ENCODE peak calls at places on chromosome 19, in five cellular contexts. Y, F, X, P and J are unnamed samples. For H3K36me3, the result is how much of the 10 kb centered on the place peaks cover.

GRCh38 chr19:17117250-17117789 is 41.7 kb downstream of the MYO9B start:
- DNase-seq in P (no peak), Y (no peak), F (no peak), X (no peak), J (no peak)

GRCh38 chr19:5623397-5624153 is 692 bp downstream of the SAFB start:
- DNase-seq in P (no peak), X (peak), Y (no peak), F (no peak), J (no peak)

GRCh38 chr19:55257461-55258411 is 1.1 kb downstream of the PPP6R1 start:
- DNase-seq in F (no peak), P (peak), X (peak), Y (peak), J (no peak)

GRCh38 chr19:55467236-55468053 is 2.9 kb upstream of the C19orf85 start:
- DNase-seq in Y (peak), X (peak), F (peak), P (peak), J (peak)

GRCh38 chr19:1665565-1666047 is 13.2 kb upstream of the TCF3 start:
- DNase-seq in P (no peak), X (no peak), Y (no peak), F (no peak), J (no peak)

GRCh38 chr19:39297931-39298634 is 1.9 kb downstream of the IFNL1 start:
- DNase-seq in X (no peak), P (no peak), Y (no peak), F (peak), J (peak)

GRCh38 chr19:1650627-1651009 is 1.8 kb downstream of the TCF3 start:
- DNase-seq in X (peak), P (no peak), F (no peak), Y (peak), J (no peak)

GRCh38 chr19:1205114-1206062 is at the start of gene STK11:
- DNase-seq in X (peak), Y (peak), F (peak), P (peak), J (peak)

GRCh38 chr19:28526042-28526441 is 686.9 kb downstream of the UQCRFS1 start:
- DNase-seq in X (no peak), Y (no peak), P (no peak), F (no peak), J (no peak)

GRCh38 chr19:5057860-5058259 is 88.9 kb downstream of the KDM4B start:
- DNase-seq in X (peak), F (no peak), Y (no peak), P (no peak), J (peak)

GRCh38 chr19:1875646-1876493 is 9.4 kb downstream of the ABHD17A start:
- DNase-seq in Y (peak), X (peak), F (peak), P (peak), J (peak)

GRCh38 chr19:3463959-3464796 is 16.1 kb downstream of the SMIM24 start:
- DNase-seq in P (no peak), Y (no peak), F (peak), X (no peak), J (no peak)

GRCh38 chr19:1001538-1002166 is 1.4 kb downstream of the GRIN3B start:
- DNase-seq in Y (no peak), F (peak), P (peak), X (peak), J (no peak)

GRCh38 chr19:4267101-4267900 is 11.8 kb upstream of the SHD start:
- DNase-seq in Y (peak), X (peak), P (peak), F (peak), J (peak)

GRCh38 chr19:38263696-38264485 is 482 bp upstream of the SPINT2 start:
- DNase-seq in F (peak), Y (peak), P (no peak), X (no peak), J (peak)

GRCh38 chr19:40673377-40673776 is 17.1 kb downstream of the NUMBL start:
- DNase-seq in X (no peak), P (no peak), Y (no peak), F (no peak), J (no peak)
- H3K36me3 ChIP-seq in X (under half), P (half or more), Y (half or more), F (under half), J (half or more)

DNA sequence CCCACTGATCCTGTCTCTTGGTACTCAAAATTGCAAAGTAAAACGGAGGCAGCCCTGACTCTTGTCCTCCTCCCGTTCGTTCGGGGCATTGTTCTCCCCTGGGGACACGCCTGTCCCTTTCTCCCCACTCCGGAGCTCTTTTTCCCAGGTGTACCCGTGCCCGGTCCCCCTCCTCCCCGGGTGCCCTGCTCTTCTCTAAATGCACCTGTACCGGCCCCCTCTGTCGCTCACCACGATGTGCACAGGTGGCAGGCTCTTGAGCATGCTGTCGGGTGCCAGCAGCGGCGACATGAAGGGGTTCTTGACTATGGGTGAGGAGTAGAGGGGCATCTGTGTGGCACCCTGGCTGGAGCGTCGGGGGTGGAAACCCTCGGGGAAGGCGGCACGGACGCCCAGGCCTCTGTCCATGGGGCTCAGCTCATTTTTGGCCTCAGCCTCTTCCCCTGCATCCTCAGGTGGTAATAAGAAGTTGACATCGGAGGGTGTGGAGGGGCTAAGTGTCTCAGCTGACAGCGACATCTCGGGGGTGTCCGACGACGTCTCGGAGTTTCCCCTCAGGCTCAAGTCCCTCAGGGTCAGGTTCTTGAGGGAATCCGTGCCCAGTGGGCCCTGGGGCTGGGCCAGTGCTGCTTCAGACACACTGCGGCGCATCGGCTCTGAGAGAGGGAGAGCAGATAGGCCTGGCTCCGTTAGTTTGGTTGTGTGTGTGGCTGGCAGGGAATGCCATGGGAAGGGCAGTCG is 12.4 kb upstream of the CNFN start:
- DNase-seq in F (no peak), Y (no peak), P (no peak), X (peak), J (no peak)
- H3K4me3 ChIP-seq in F (no peak), Y (no peak), P (peak), X (peak), J (peak)

GRCh38 chr19:13077233-13077632 is 25.4 kb downstream of the LYL1 start:
- DNase-seq in P (no peak), F (no peak), Y (no peak), X (no peak), J (no peak)

GRCh38 chr19:13076787-13077186 is 25.9 kb downstream of the LYL1 start:
- DNase-seq in P (no peak), X (no peak), F (no peak), Y (no peak), J (no peak)

GRCh38 chr19:13078897-13079541 is 23.6 kb downstream of the LYL1 start:
- DNase-seq in Y (no peak), P (no peak), X (no peak), F (no peak), J (no peak)

GRCh38 chr19:13074378-13074777 is 28.3 kb downstream of the LYL1 start:
- DNase-seq in P (no peak), X (no peak), Y (no peak), F (no peak), J (no peak)

DNA sequence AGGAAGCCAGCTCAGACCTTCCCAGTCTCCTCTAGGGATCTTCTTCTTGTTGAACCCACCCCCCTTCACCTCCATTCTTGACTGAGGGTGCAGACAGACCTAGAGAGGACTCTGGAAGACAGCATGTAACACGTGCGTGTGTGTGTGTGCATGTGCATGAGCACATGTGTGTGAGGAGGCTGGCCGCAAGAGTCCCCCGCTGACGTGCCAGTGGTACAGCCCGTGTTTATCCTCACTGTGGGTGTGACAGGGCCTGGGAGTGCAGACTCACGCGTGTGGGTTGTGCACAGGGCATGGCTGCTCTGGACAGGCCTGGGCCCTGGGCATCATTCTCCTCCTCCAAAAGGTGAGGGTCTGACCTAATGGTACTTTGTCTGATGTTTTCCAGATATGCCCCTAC is 26.3 kb downstream of the LYL1 start:
- DNase-seq in Y (no peak), F (no peak), P (no peak), X (no peak), J (no peak)
- H3K36me3 ChIP-seq in Y (under half), F (under half), P (under half), X (under half), J (under half)

GRCh38 chr19:12794936-12795335 is 3.6 kb downstream of the JUNB start:
- DNase-seq in X (no peak), P (no peak), F (no peak), Y (peak), J (no peak)
- H3K4me3 ChIP-seq in X (no peak), P (no peak), F (no peak), Y (no peak), J (no peak)

GRCh38 chr19:48650974-48651681 is 5.1 kb upstream of the CA11 start:
- DNase-seq in F (no peak), X (no peak), Y (no peak), P (no peak), J (no peak)

GRCh38 chr19:48646912-48647216 is 877 bp upstream of the CA11 start:
- DNase-seq in X (no peak), F (no peak), Y (no peak), P (no peak), J (no peak)

GRCh38 chr19:48645652-48646191 is at the start of gene CA11:
- DNase-seq in X (peak), P (peak), F (no peak), Y (no peak), J (no peak)

GRCh38 chr19:48646192-48646911 is 365 bp upstream of the CA11 start:
- DNase-seq in X (peak), P (peak), Y (peak), F (peak), J (peak)

GRCh38 chr19:48648134-48648533 is 2.1 kb upstream of the CA11 start:
- DNase-seq in P (no peak), F (no peak), X (no peak), Y (no peak), J (no peak)
- H3K36me3 ChIP-seq in P (under half), F (under half), X (under half), Y (under half), J (under half)

GRCh38 chr19:44401787-44402115 is 343 bp upstream of the ZNF285 start:
- DNase-seq in F (no peak), Y (no peak), P (no peak), X (no peak), J (no peak)
- H3K4me3 ChIP-seq in F (no peak), Y (peak), P (peak), X (peak), J (peak)

GRCh38 chr19:11721681-11722080 is 17.1 kb downstream of the ZNF823 start:
- DNase-seq in F (no peak), P (no peak), Y (no peak), X (no peak), J (no peak)

GRCh38 chr19:11722414-11722813 is 16.3 kb downstream of the ZNF823 start:
- DNase-seq in X (no peak), P (no peak), F (no peak), Y (no peak), J (no peak)
- H3K36me3 ChIP-seq in X (under half), P (under half), F (under half), Y (under half), J (half or more)